ENCODE peak calls at places on chromosomes 16 and 17, in five cellular contexts. H is left cardiac atrium, J is T-helper 2 cell, T is dorsolateral prefrontal cortex, K is NCI-H460. M is an unnamed sample.

GRCh38 chr17:65568918-65569317 is 7.5 kb upstream of the AXIN2 start:
- DNase-seq in H (no peak), T (no peak), K (no peak), J (no peak), M (no peak)

GRCh38 chr16:63596716-63597115 is 1525.1 kb downstream of the CDH11 start:
- DNase-seq in H (no peak), T (no peak), K (no peak), J (no peak), M (no peak)

GRCh38 chr17:76710863-76711611 is at the start of gene MXRA7:
- DNase-seq in J (peak), H (peak), K (no peak), T (peak), M (peak)

GRCh38 chr17:61556224-61557188 is 34.5 kb downstream of the NACA2 start:
- DNase-seq in J (no peak), K (no peak), T (no peak), H (no peak), M (no peak)

GRCh38 chr17:82892869-82893565 is 53.2 kb upstream of the ZNF750 start:
- DNase-seq in K (no peak), J (peak), H (peak), T (no peak), M (peak)

GRCh38 chr16:80250376-80250775 is 290.4 kb upstream of the DYNLRB2 start:
- DNase-seq in T (no peak), J (no peak), H (no peak), K (no peak), M (no peak)

GRCh38 chr17:20022701-20023100 is 13.5 kb downstream of the SPECC1 start:
- DNase-seq in H (no peak), T (peak), J (no peak), K (no peak), M (no peak)

GRCh38 chr16:64428463-64428862 is 693.4 kb downstream of the CDH11 start:
- DNase-seq in H (no peak), K (no peak), J (no peak), T (no peak), M (no peak)

GRCh38 chr17:34156741-34157589 is 98.1 kb upstream of the CCL2 start:
- DNase-seq in K (no peak), J (no peak), T (peak), H (no peak), M (no peak)

GRCh38 chr17:49218941-49219913 is 8.7 kb downstream of the ABI3 start:
- DNase-seq in J (no peak), H (no peak), T (no peak), K (no peak), M (no peak)